ENCODE peak calls at places on chromosomes 12 and 14, in four cellular contexts. One of them, this sample, is unnamed.

GRCh38 chr12:74489543-74489942 is 48.1 kb upstream of the ATXN7L3B start:
- DNase-seq in SK-N-SH: no peak
- DNase-seq in BJ: no peak
- DNase-seq in fibroblast of lung: no peak
- DNase-seq in this sample: no peak

GRCh38 chr12:57216014-57216891 is at the start of gene NXPH4:
- DNase-seq in SK-N-SH: peak; percentile 79
- DNase-seq in BJ: no peak
- DNase-seq in fibroblast of lung: no peak
- DNase-seq in this sample: no peak

GRCh38 chr14:28468191-28469151 is 298.1 kb upstream of the FOXG1 start:
- DNase-seq in SK-N-SH: no peak
- DNase-seq in BJ: no peak
- DNase-seq in fibroblast of lung: no peak
- DNase-seq in this sample: no peak

GRCh38 chr12:113467514-113468364 is 3.9 kb downstream of the LHX5 start:
- DNase-seq in SK-N-SH: peak; percentile 29
- DNase-seq in BJ: no peak
- DNase-seq in fibroblast of lung: no peak
- DNase-seq in this sample: no peak

GRCh38 chr12:85794551-85794950 is 41.7 kb downstream of the RASSF9 start:
- DNase-seq in SK-N-SH: no peak
- DNase-seq in BJ: no peak
- DNase-seq in fibroblast of lung: no peak
- DNase-seq in this sample: peak; percentile 11

GRCh38 chr12:50088577-50089335 is 3.6 kb downstream of the SMARCD1 start:
- DNase-seq in SK-N-SH: peak; percentile 65
- DNase-seq in BJ: no peak
- DNase-seq in fibroblast of lung: peak; percentile 60
- DNase-seq in this sample: peak; percentile 61

GRCh38 chr12:47079894-47080724 is at the start of gene AMIGO2:
- DNase-seq in SK-N-SH: no peak
- DNase-seq in BJ: no peak
- DNase-seq in fibroblast of lung: peak; percentile 61
- DNase-seq in this sample: peak; percentile 59

GRCh38 chr12:129927316-129927900 is 23.6 kb upstream of the TMEM132D start:
- DNase-seq in SK-N-SH: no peak
- DNase-seq in BJ: no peak
- DNase-seq in fibroblast of lung: no peak
- DNase-seq in this sample: no peak

GRCh38 chr12:64821116-64821630 is 3.3 kb upstream of the TBC1D30 start:
- DNase-seq in SK-N-SH: no peak
- DNase-seq in BJ: no peak
- DNase-seq in fibroblast of lung: no peak
- DNase-seq in this sample: no peak

GRCh38 chr12:56635539-56636117 is 5.5 kb upstream of the BAZ2A start:
- DNase-seq in SK-N-SH: no peak
- DNase-seq in BJ: no peak
- DNase-seq in fibroblast of lung: no peak
- DNase-seq in this sample: peak; percentile 11

GRCh38 chr14:68822964-68823363 is 30.1 kb upstream of the ZFP36L1 start:
- DNase-seq in SK-N-SH: no peak
- DNase-seq in BJ: no peak
- DNase-seq in fibroblast of lung: no peak
- DNase-seq in this sample: no peak

GRCh38 chr14:33686856-33687255 is 264.0 kb downstream of the EGLN3 start:
- DNase-seq in SK-N-SH: no peak
- DNase-seq in BJ: no peak
- DNase-seq in fibroblast of lung: no peak
- DNase-seq in this sample: no peak

GRCh38 chr12:112891093-112892024 is 15.4 kb upstream of the OAS1 start:
- DNase-seq in SK-N-SH: peak; percentile 73
- DNase-seq in BJ: no peak
- DNase-seq in fibroblast of lung: no peak
- DNase-seq in this sample: no peak

GRCh38 chr12:109767456-109767855 is 53.8 kb downstream of the FAM222A start:
- DNase-seq in SK-N-SH: peak; percentile 20
- DNase-seq in BJ: no peak
- DNase-seq in fibroblast of lung: no peak
- DNase-seq in this sample: no peak

GRCh38 chr14:92644166-92644565 is 104.3 kb downstream of the LGMN start:
- DNase-seq in SK-N-SH: no peak
- DNase-seq in BJ: peak; percentile 19
- DNase-seq in fibroblast of lung: peak; percentile 52
- DNase-seq in this sample: peak; percentile 69

GRCh38 chr12:79300199-79300568 is 390.6 kb downstream of the PAWR start:
- DNase-seq in SK-N-SH: no peak
- DNase-seq in BJ: no peak
- DNase-seq in fibroblast of lung: peak; percentile 91
- DNase-seq in this sample: peak; percentile 35

GRCh38 chr12:111393700-111394275 is 11.9 kb upstream of the SH2B3 start:
- DNase-seq in SK-N-SH: peak; percentile 48
- DNase-seq in BJ: no peak
- DNase-seq in fibroblast of lung: no peak
- DNase-seq in this sample: no peak

GRCh38 chr12:7144414-7145120 is 14.4 kb downstream of the CLSTN3 start:
- DNase-seq in SK-N-SH: peak; percentile 70
- DNase-seq in BJ: no peak
- DNase-seq in fibroblast of lung: peak; percentile 58
- DNase-seq in this sample: peak; percentile 62

GRCh38 chr12:27922591-27923139 is 49.9 kb downstream of the PTHLH start:
- DNase-seq in SK-N-SH: no peak
- DNase-seq in BJ: no peak
- DNase-seq in fibroblast of lung: peak; percentile 49
- DNase-seq in this sample: peak; percentile 85

GRCh38 chr12:47742253-47742825 is 16.3 kb downstream of the RAPGEF3 start:
- DNase-seq in SK-N-SH: peak; percentile 72
- DNase-seq in BJ: no peak
- DNase-seq in fibroblast of lung: peak; percentile 30
- DNase-seq in this sample: peak; percentile 50

GRCh38 chr14:95683793-95684192 is 2.4 kb upstream of the TCL1B start:
- DNase-seq in SK-N-SH: no peak
- DNase-seq in BJ: no peak
- DNase-seq in fibroblast of lung: no peak
- DNase-seq in this sample: no peak

GRCh38 chr12:117093918-117094630 is 5.1 kb downstream of the TESC start:
- DNase-seq in SK-N-SH: no peak
- DNase-seq in BJ: no peak
- DNase-seq in fibroblast of lung: no peak
- DNase-seq in this sample: no peak

GRCh38 chr14:23068792-23069412 is 11.6 kb upstream of the CDH24 start:
- DNase-seq in SK-N-SH: peak; percentile 89
- DNase-seq in BJ: peak; percentile 70
- DNase-seq in fibroblast of lung: peak; percentile 95
- DNase-seq in this sample: peak; percentile 95

GRCh38 chr12:12534134-12534866 is 28.4 kb downstream of the DUSP16 start:
- DNase-seq in SK-N-SH: peak; percentile 59
- DNase-seq in BJ: no peak
- DNase-seq in fibroblast of lung: no peak
- DNase-seq in this sample: no peak

GRCh38 chr12:12529783-12530421 is 32.8 kb downstream of the DUSP16 start:
- DNase-seq in SK-N-SH: no peak
- DNase-seq in BJ: no peak
- DNase-seq in fibroblast of lung: no peak
- DNase-seq in this sample: no peak

GRCh38 chr12:12534975-12535374 is 27.7 kb downstream of the DUSP16 start:
- DNase-seq in SK-N-SH: no peak
- DNase-seq in BJ: no peak
- DNase-seq in fibroblast of lung: no peak
- DNase-seq in this sample: no peak

GRCh38 chr12:12531194-12531593 is 31.5 kb downstream of the DUSP16 start:
- DNase-seq in SK-N-SH: no peak
- DNase-seq in BJ: no peak
- DNase-seq in fibroblast of lung: no peak
- DNase-seq in this sample: no peak

DNA sequence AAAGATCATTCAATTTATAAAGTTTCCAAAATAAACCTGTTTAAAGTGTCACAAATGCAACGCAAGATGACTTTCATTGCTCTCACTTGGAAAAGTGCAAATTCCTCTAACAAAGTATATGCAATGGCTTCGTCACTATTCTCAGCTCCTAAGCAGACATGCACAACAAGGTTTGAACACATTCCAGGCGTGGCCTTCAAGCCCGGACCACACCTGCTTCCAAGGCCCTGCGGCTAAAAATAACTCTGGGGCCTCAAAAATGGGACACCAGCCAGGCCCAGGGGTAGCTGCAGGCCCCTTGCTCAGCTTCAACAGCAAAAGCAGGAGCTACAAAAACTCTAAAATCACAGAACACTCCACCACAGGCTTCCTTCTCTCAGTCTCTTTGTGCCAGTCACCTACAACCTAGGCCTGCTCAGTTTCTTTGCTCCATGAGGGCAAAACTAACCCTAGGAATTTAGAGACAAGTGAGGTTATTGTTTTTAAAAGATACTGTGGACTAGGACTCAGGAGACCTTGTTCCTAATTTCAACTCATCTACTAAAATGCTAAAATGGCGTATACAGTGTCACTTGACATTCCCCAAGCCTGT is 29.3 kb downstream of the DUSP16 start:
- DNase-seq in SK-N-SH: peak; percentile 36
- DNase-seq in BJ: no peak
- DNase-seq in fibroblast of lung: no peak
- DNase-seq in this sample: peak; percentile 19
- H3K4me3 ChIP-seq in SK-N-SH: no peak overlapping the region
- H3K4me3 ChIP-seq in BJ: no peak overlapping the region
- H3K4me3 ChIP-seq in fibroblast of lung: no peak overlapping the region
- H3K4me3 ChIP-seq in this sample: no peak overlapping the region

DNA sequence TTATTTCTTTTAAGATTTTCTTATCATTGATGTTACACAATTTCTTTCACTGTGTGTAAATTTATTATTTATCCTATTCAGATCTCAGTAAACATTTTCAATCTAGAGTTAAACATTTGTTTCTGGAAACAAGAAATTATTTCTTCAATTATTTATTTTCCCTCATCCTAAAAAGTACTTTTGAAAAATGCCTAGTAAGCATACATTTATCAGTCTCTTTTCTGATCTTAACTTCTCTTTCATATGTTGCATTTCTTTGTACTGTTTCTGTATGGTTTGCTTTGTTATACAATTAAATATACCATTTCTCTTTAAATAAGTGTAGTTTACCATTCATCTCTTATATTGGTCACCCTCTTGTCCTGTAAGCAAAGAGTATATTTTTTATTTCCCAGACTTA is 263.2 kb downstream of the C12orf50 start:
- DNase-seq in SK-N-SH: no peak
- DNase-seq in BJ: no peak
- DNase-seq in fibroblast of lung: no peak
- DNase-seq in this sample: no peak
- TF ChIP-seq CTCF in SK-N-SH: no peak
- TF ChIP-seq CTCF in BJ: no peak
- TF ChIP-seq CTCF in fibroblast of lung: no peak
- TF ChIP-seq CTCF in this sample: no peak

DNA sequence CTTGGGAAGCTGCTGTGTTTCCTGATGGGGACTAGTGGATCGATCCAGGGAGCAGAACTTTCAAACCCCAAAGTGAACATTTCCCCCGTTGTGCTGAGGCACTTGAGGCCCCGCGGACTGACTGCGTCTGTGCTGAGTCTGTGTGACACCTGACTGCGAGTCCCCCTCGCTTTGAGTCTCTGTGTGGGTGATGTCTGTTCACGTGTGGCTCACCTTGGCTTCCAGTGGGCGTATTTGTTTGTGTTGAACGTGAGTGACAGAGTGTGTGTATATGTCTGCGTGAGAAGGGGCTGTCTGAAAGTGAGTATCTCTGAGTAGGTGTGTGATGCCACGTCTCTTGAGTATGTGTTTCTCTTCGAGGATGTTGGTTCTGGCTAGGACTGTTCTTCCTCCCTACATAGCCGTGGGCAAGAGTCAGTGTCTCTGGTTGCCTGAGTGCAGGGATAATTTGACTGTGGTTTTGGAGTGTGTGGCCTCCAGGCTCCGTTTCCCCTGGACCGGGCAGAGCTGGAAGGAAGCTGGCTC is 1.3 kb downstream of the TEAD4 start:
- DNase-seq in SK-N-SH: no peak
- DNase-seq in BJ: no peak
- DNase-seq in fibroblast of lung: peak; percentile 28
- DNase-seq in this sample: peak; percentile 19
- H3K4me3 ChIP-seq in SK-N-SH: peak overlapping the region; percentile 80
- H3K4me3 ChIP-seq in BJ: peak overlapping the region; percentile 79
- H3K4me3 ChIP-seq in fibroblast of lung: peak overlapping the region; percentile 65
- H3K4me3 ChIP-seq in this sample: peak overlapping the region; percentile 72

DNA sequence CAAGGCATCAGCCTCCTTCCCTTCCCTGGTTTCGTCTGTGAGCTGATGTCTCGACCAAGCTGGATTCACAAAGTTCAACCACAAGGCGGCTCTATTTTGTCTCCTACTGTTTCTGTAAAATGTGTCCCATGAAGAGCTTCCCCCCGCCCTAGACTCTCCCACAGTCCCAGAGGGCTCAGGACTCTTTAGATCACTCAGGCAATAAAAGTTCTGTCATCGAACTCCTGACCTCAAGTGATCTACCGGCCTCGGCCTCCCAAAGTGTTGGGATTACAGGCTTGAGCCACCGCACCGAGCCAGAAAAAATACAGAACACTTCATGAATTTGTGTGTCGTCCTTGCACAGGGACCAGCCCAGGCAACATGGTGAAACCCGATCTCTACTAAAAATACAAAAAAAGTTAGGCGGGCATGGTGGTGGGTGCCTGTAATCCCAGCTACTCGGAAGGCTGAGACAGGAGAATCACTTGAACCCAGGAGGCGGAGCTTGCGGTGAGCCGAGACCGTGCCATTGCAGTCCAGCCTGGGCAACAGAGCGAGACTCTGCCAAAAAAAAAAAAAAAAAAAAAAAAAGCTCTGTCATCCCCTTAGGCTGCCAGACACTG is 149.4 kb downstream of the BCL11B start:
- DNase-seq in SK-N-SH: no peak
- DNase-seq in BJ: no peak
- DNase-seq in fibroblast of lung: no peak
- DNase-seq in this sample: no peak
- TF ChIP-seq CTCF in SK-N-SH: no peak
- TF ChIP-seq CTCF in BJ: no peak
- TF ChIP-seq CTCF in fibroblast of lung: no peak
- TF ChIP-seq CTCF in this sample: no peak